ENCODE peak calls at places on chromosomes 12 and 14, in five cellular contexts. H is endodermal cell, G is HCT116, L is SJSA1, D is A549. X is an unnamed sample.

GRCh38 chr14:80944861-80945617 is 3.5 kb upstream of the CEP128 start:
- DNase-seq in G (no peak), L (no peak), D (no peak), H (no peak), X (no peak)

GRCh38 chr12:43653917-43654316 is 101.9 kb upstream of the ADAMTS20 start:
- DNase-seq in L (no peak), H (no peak), D (no peak), G (no peak), X (no peak)

GRCh38 chr12:26187429-26187828 is 7.9 kb upstream of the SSPN start:
- DNase-seq in H (no peak), L (no peak), G (no peak), D (no peak), X (no peak)

GRCh38 chr14:56333361-56334279 is 215.4 kb downstream of the PELI2 start:
- DNase-seq in D (peak; percentile 77), G (no peak), L (peak; percentile 64), H (no peak), X (no peak)

GRCh38 chr14:90455100-90455571 is 58.3 kb downstream of the CALM1 start:
- DNase-seq in L (no peak), G (no peak), D (no peak), H (no peak), X (no peak)

GRCh38 chr12:96236221-96236822 is 42.1 kb downstream of the ELK3 start:
- DNase-seq in H (no peak), L (no peak), G (no peak), D (no peak), X (peak; percentile 20)

GRCh38 chr14:84927096-84927910 is 602.6 kb upstream of the FLRT2 start:
- DNase-seq in H (no peak), L (no peak), D (no peak), G (no peak), X (no peak)

GRCh38 chr14:75453817-75454434 is 26.1 kb downstream of the JDP2 start:
- DNase-seq in G (no peak), L (no peak), H (peak; percentile 74), D (no peak), X (no peak)

GRCh38 chr14:59254146-59254910 is 65.9 kb downstream of the DAAM1 start:
- DNase-seq in G (no peak), L (peak; percentile 85), H (peak; percentile 55), D (peak; percentile 68), X (no peak)

GRCh38 chr12:124125472-124125871 is 152.5 kb downstream of the ZNF664 start:
- DNase-seq in H (peak; percentile 35), G (no peak), L (no peak), D (no peak), X (no peak)

GRCh38 chr14:74424606-74425005 is 1.4 kb downstream of the SYNDIG1L start:
- DNase-seq in D (no peak), G (no peak), L (no peak), H (peak; percentile 13), X (no peak)

GRCh38 chr12:72276212-72276865 is 4.2 kb downstream of the TRHDE start:
- DNase-seq in L (no peak), D (no peak), H (no peak), G (no peak), X (no peak)

GRCh38 chr12:57093412-57094193 is 4.7 kb downstream of the NAB2 start:
- DNase-seq in G (no peak), H (peak; percentile 94), D (peak; percentile 59), L (peak; percentile 73), X (peak; percentile 66)

GRCh38 chr14:23025181-23025788 is 9.4 kb downstream of the PSMB5 start:
- DNase-seq in D (no peak), H (no peak), L (no peak), G (no peak), X (no peak)

DNA sequence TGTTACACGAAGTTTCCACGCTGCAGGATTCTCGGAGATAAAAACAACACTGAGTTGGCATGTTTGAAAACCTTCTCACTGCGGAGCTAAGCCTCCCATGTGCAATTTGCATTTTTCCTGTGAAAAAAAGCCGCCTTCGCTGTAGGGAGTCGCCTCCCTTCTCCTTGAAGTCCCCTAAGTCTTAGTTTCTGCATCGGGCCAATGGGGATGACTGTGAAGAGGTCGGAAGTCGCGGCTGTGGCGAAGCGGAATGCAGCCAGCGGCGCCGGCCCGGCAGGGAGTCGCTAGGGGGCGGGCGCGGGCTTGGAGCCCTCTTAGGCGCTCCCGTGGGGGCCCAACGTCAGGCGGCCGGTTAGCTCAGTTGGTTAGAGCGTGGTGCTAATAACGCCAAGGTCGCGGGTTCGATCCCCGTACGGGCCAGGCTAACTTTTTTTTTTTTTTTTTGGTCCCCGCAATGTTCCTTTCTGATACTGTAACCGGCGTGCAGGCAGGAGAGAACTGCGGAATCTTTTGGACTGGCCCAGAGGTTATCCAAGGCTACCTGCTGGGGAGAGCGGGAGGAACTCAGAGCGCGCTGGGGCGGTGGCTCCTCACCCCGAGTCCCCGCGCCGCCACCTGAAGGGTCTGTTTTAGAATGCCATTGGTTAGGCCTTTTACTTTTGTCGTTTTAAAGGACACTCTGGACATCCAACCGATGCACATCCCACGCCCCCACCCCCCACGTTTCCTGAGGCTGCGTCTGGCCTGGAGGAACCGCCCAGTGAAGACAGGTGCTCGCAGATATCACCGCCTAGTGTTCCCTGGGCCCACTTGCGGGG is 2.6 kb upstream of the ZNF839 start:
- DNase-seq in H (peak; percentile 98), L (peak; percentile 91), G (peak; percentile 86), D (peak; percentile 93), X (peak; percentile 94)
- H3K4me1 ChIP-seq in H (peaks cover 9% of the 10 kb centered on the region), L (peaks cover 27% of the 10 kb centered on the region), G (peaks cover 66% of the 10 kb centered on the region), D (peaks cover 36% of the 10 kb centered on the region), X (peaks cover 39% of the 10 kb centered on the region)

GRCh38 chr14:105074601-105075053 is 9.4 kb upstream of the GPR132 start:
- DNase-seq in L (no peak), G (no peak), H (no peak), D (no peak), X (no peak)

GRCh38 chr14:105071942-105072341 is 6.7 kb upstream of the GPR132 start:
- DNase-seq in H (no peak), L (no peak), G (no peak), D (no peak), X (no peak)

GRCh38 chr14:105073720-105074600 is 8.7 kb upstream of the GPR132 start:
- DNase-seq in L (no peak), D (no peak), H (no peak), G (no peak), X (no peak)

GRCh38 chr14:105072381-105072861 is 7.2 kb upstream of the GPR132 start:
- DNase-seq in H (no peak), L (no peak), D (no peak), G (no peak), X (no peak)

GRCh38 chr14:105072892-105073719 is 7.9 kb upstream of the GPR132 start:
- DNase-seq in D (no peak), H (no peak), L (no peak), G (no peak), X (no peak)
- H3K4me1 ChIP-seq in D (peaks cover 11% of the 10 kb centered on the region), H (peaks cover 5% of the 10 kb centered on the region), L (peaks cover 5% of the 10 kb centered on the region), G (peaks cover 14% of the 10 kb centered on the region), X (peaks cover 53% of the 10 kb centered on the region)

DNA sequence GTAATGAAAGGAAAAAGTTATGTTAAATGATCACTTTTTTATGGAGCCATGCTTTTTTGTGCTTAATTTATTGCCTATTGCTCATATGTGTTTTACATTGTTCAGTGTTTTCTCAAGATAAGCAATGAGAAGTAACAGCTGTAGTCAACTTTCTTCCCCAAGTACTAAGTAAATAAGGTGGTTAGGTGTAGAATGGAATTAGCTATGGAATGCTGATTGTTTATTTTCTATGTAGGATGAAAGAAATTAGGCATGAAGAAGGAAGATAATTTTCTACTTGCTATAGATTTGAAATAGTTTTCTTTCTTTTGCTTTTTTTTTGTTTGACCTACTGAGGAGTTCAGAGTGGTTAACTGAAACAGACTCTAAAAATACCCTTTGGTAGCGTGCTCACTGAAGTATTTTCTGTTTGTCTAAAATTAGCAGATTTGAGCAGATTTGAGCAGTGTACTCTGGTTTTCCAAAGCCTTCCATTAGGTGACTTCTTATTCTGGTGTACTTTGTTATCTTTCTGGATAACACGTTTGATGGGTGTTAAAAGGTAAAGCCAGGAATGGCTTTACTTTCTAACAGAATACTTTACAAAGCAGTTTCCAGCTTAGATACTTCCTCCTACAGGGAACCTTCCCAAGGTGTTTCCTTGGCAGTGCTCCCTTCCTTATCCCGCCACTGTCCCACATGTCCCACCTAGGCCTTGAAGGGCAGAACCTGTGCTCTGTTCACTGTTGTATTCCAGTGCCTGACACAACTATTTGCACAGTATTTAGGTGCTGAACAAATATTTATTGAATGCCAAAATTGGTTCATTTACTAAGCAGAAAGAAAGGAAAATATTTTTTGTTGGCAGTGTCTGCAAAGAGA is 56.0 kb downstream of the RASSF3 start:
- DNase-seq in D (no peak), H (no peak), G (no peak), L (no peak), X (no peak)
- H3K4me1 ChIP-seq in D (peaks cover 83% of the 10 kb centered on the region), H (peaks cover 34% of the 10 kb centered on the region), G (peaks cover 39% of the 10 kb centered on the region), L (peaks cover 30% of the 10 kb centered on the region), X (peaks cover 92% of the 10 kb centered on the region)

GRCh38 chr12:115433014-115433634 is 749.1 kb upstream of the TBX3 start:
- DNase-seq in G (no peak), D (no peak), H (peak; percentile 74), L (no peak), X (no peak)
- H3K4me1 ChIP-seq in G (no peaks in the 10 kb centered on the region), D (no peaks in the 10 kb centered on the region), H (no peaks in the 10 kb centered on the region), L (no peaks in the 10 kb centered on the region), X (no peaks in the 10 kb centered on the region)

DNA sequence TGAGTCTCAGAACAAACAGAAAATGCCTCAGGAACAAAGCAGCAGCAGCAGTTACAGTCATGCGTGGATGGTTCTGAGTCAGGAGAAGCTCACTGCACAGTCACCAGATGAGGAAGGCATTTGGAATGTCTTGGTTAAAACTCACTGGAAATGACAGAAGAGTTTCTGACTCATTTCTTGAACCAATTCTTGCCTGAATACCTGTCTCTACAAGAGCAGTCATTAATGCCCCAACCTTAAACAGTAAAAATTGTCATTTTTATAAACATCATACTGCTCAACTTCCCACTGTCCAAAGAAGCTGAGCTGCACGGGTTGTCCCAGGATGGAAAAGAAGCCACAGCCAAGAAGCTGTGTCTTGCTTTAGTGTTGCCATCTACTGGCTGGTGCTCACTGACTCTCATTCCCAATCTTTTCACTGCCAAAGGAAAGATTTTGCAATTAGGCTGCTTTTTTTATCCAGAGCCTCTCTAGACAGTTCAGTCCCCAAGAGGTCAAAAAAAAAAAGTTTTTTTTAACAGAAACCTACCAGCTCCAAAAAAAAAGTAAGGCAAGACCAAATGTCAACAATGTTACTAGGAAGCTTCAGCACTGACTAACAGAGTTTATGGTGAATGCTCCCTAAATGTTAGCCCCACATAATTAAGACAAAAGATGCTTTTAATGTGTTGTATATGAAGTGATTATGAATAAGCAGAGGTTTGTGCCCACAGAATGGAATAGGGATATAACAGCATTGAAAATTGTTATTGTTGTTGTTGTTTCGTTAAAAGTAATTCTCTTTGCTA is 40.4 kb downstream of the KICS2 start:
- DNase-seq in G (peak; percentile 92), D (peak; percentile 90), H (peak; percentile 74), L (peak; percentile 87), X (no peak)
- H3K4me1 ChIP-seq in G (peaks cover 50% of the 10 kb centered on the region), D (peaks cover 38% of the 10 kb centered on the region), H (no peaks in the 10 kb centered on the region), L (peaks cover 42% of the 10 kb centered on the region), X (no peaks in the 10 kb centered on the region)

DNA sequence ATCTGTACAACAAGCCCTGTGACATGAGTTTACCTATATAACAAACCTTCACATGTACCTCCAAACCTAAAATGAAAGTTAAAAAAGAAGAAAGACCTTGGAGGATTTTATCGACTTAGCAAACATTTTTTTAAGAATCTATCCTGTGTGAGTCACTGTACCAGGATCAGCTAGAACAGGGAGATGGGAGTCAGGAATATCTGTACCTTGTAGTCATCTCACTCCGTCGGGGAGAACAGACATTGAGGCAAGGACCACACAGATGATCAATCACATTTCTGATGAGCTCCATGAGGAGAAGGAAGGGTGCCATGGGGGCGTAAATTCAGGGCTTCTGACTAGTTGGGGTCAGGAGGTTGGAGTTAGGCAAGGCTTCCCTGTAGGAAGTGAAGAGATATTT is 310.6 kb downstream of the VRK1 start:
- DNase-seq in D (no peak), L (no peak), G (peak; percentile 79), H (no peak), X (no peak)
- H3K4me1 ChIP-seq in D (no peaks in the 10 kb centered on the region), L (no peaks in the 10 kb centered on the region), G (peaks cover 69% of the 10 kb centered on the region), H (no peaks in the 10 kb centered on the region), X (no peaks in the 10 kb centered on the region)